ENCODE peak calls at places on chromosomes 12 and 14, in six cellular contexts. H is HFF-Myc; R is lower leg skin; F is skeletal muscle cell; Y is adrenal gland; W is CD8-positive, alpha-beta T cell. I is an unnamed sample.

GRCh38 chr14:75202671-75203070 is 26.3 kb upstream of the TMED10 start:
- DNase-seq in Y (no peak), H (no peak), F (no peak), R (no peak), W (no peak), I (no peak)

GRCh38 chr14:65916055-65916454 is 503.5 kb downstream of the FUT8 start:
- DNase-seq in F (no peak), W (no peak), R (no peak), H (no peak), Y (no peak), I (no peak)

GRCh38 chr12:120199595-120200306 is 1.2 kb downstream of the RPLP0 start:
- DNase-seq in F (peak), Y (peak), W (no peak), H (no peak), R (peak), I (peak)

GRCh38 chr12:117622087-117622486 is 260.7 kb upstream of the NOS1 start:
- DNase-seq in W (no peak), H (no peak), F (peak), Y (no peak), R (no peak), I (no peak)

GRCh38 chr12:122202017-122202416 is 1.5 kb upstream of the B3GNT4 start:
- DNase-seq in H (no peak), F (no peak), Y (no peak), W (no peak), R (no peak), I (no peak)

GRCh38 chr12:70196732-70197361 is 46.4 kb upstream of the CNOT2 start:
- DNase-seq in Y (no peak), F (peak), R (no peak), H (no peak), W (no peak), I (no peak)

GRCh38 chr12:31578632-31579031 is 12.3 kb downstream of the DENND5B start:
- DNase-seq in R (no peak), W (no peak), Y (peak), H (no peak), F (no peak), I (no peak)

GRCh38 chr12:51127050-51127729 is 43.8 kb upstream of the CSRNP2 start:
- DNase-seq in F (no peak), H (no peak), R (no peak), W (no peak), Y (no peak), I (no peak)

GRCh38 chr12:42729532-42729895 is 140.0 kb upstream of the PRICKLE1 start:
- DNase-seq in F (no peak), H (no peak), Y (no peak), W (no peak), R (no peak), I (no peak)

GRCh38 chr14:34387974-34388533 is 74.0 kb downstream of the SPTSSA start:
- DNase-seq in F (no peak), R (no peak), W (no peak), H (no peak), Y (no peak), I (no peak)

GRCh38 chr14:94904636-94905035 is 134.7 kb upstream of the GSC start:
- DNase-seq in F (no peak), Y (no peak), W (no peak), H (no peak), R (no peak), I (no peak)

GRCh38 chr14:29927596-29928341 is at the start of gene PRKD1:
- DNase-seq in F (no peak), Y (peak), W (no peak), R (no peak), H (no peak), I (no peak)

GRCh38 chr12:92255741-92256140 is 110.1 kb upstream of the BTG1 start:
- DNase-seq in Y (no peak), F (no peak), H (no peak), W (no peak), R (no peak), I (no peak)

GRCh38 chr12:92615703-92616102 is 87.1 kb upstream of the PLEKHG7 start:
- DNase-seq in H (no peak), R (no peak), W (no peak), Y (no peak), F (no peak), I (no peak)

GRCh38 chr12:31492599-31493196 is 98.2 kb downstream of the DENND5B start:
- DNase-seq in H (no peak), F (no peak), Y (no peak), R (no peak), W (no peak), I (no peak)

GRCh38 chr12:28963554-28963953 is 185.5 kb upstream of the FAR2 start:
- DNase-seq in R (no peak), Y (no peak), W (no peak), H (no peak), F (no peak), I (no peak)

GRCh38 chr12:55637467-55637866 is 775 bp downstream of the OR10P1 start:
- DNase-seq in H (no peak), R (no peak), F (no peak), W (peak), Y (no peak), I (no peak)

GRCh38 chr12:4178424-4179184 is 95.0 kb upstream of the CCND2 start:
- DNase-seq in R (no peak), F (no peak), H (no peak), W (no peak), Y (no peak), I (no peak)

GRCh38 chr14:74611672-74612345 is at the start of gene LTBP2:
- DNase-seq in F (no peak), W (peak), R (no peak), Y (no peak), H (no peak), I (no peak)

GRCh38 chr12:70774055-70774454 is 136.8 kb upstream of the PTPRB start:
- DNase-seq in H (no peak), Y (no peak), R (no peak), F (peak), W (no peak), I (no peak)

GRCh38 chr12:34294137-34294536 is 271.8 kb downstream of the ALG10 start:
- DNase-seq in Y (no peak), R (no peak), W (no peak), H (no peak), F (no peak), I (no peak)

GRCh38 chr14:64636208-64636979 is 67.8 kb upstream of the PLEKHG3 start:
- DNase-seq in F (no peak), R (peak), Y (peak), H (no peak), W (peak), I (no peak)

GRCh38 chr12:110741795-110742717 is 635 bp downstream of the PPP1CC start:
- DNase-seq in W (no peak), R (peak), H (no peak), F (no peak), Y (peak), I (no peak)

GRCh38 chr12:5173511-5174011 is 129.9 kb downstream of the KCNA5 start:
- DNase-seq in R (no peak), W (no peak), F (no peak), H (no peak), Y (no peak), I (no peak)

GRCh38 chr14:92443741-92444140 is 69.8 kb upstream of the RIN3 start:
- DNase-seq in F (no peak), W (no peak), R (no peak), H (no peak), Y (no peak), I (no peak)

GRCh38 chr12:67068204-67068731 is 200.9 kb upstream of the CAND1 start:
- DNase-seq in Y (no peak), R (no peak), W (no peak), F (no peak), H (no peak), I (no peak)

GRCh38 chr14:99636487-99636886 is 8.4 kb upstream of the HHIPL1 start:
- DNase-seq in R (no peak), Y (no peak), F (no peak), W (no peak), H (no peak), I (no peak)
- H3K4me3 ChIP-seq in R (no peak), Y (no peak), F (no peak), W (no peak), H (no peak), I (no peak)

DNA sequence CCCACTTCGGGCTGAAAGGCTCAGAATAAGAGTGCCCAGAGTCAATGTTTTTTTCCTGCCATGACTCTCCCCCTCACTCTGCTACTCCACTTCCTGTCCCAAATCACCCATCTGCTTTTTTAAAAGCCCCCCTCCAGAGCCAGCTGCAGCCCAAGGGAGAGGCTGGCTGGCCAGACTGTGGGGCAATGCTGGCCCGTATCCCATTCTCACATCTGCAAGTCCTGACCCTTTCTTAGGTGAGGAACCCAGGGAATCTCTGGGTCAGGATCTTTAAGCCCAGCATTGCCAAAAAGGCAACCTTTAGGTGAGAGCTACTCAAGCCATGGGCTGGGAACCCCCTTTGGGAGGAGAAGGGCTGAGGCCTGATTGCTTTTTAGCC is 1.7 kb upstream of the ITGA5 start:
- DNase-seq in Y (no peak), F (no peak), H (no peak), W (no peak), R (no peak), I (no peak)
- H3K4me3 ChIP-seq in Y (no peak), F (no peak), H (no peak), W (peak), R (no peak), I (no peak)

GRCh38 chr12:114450019-114450418 is 44.1 kb upstream of the TBX5 start:
- DNase-seq in R (no peak), H (no peak), F (no peak), W (no peak), Y (no peak), I (no peak)

GRCh38 chr12:114447274-114447716 is 41.4 kb upstream of the TBX5 start:
- DNase-seq in R (no peak), Y (no peak), W (no peak), F (no peak), H (no peak), I (no peak)

GRCh38 chr12:114445401-114446323 is 39.7 kb upstream of the TBX5 start:
- DNase-seq in Y (no peak), R (no peak), F (no peak), W (no peak), H (no peak), I (no peak)

GRCh38 chr12:114448618-114448933 is 42.6 kb upstream of the TBX5 start:
- DNase-seq in R (no peak), F (no peak), W (no peak), H (no peak), Y (no peak), I (no peak)

DNA sequence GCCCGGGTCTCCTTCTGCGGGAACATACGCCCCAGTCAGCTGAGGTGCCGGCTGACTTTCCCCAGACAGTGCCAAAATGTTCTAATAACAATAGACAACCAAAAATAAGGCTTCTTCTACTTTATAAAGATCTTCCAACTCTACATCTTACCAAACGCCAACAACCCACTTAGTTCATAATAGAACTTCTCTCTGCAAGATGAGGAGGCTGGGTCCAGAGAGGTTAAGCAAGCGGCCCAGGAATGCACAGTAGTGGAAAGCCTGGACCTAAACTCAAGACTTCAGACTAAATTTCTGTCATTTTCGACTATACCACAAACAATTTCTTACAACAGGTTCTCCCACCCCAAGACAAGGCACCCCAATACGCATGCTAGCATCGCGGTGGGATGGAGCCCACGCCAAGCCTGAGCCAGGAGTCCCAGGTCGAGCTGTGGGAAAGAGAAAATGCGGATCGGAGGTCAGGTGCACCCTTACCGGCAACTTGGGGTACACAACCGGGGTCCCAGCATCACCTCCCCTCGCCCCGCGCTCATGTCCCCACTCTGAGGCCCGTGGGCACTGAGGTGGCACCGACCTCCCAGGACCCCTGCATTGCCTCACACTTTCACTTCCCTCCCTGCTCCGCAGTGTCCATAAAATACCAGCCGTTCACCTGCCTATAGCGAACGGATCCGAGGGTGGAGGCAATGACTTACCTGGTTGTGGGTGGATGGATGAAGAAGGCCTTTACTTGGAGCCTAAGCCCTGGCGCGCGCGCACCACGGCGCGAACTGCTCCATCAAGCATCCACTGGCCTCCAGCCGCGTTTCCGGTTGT is 42.1 kb upstream of the TBX5 start:
- DNase-seq in H (no peak), W (no peak), R (no peak), F (no peak), Y (no peak), I (no peak)
- H3K4me3 ChIP-seq in H (no peak), W (no peak), R (no peak), F (no peak), Y (no peak), I (no peak)

GRCh38 chr14:59630281-59630963 is 53.8 kb upstream of the CCDC175 start:
- DNase-seq in R (no peak), H (no peak), W (no peak), F (no peak), Y (no peak), I (no peak)
- H3K4me3 ChIP-seq in R (no peak), H (no peak), W (no peak), F (peak), Y (no peak), I (no peak)

DNA sequence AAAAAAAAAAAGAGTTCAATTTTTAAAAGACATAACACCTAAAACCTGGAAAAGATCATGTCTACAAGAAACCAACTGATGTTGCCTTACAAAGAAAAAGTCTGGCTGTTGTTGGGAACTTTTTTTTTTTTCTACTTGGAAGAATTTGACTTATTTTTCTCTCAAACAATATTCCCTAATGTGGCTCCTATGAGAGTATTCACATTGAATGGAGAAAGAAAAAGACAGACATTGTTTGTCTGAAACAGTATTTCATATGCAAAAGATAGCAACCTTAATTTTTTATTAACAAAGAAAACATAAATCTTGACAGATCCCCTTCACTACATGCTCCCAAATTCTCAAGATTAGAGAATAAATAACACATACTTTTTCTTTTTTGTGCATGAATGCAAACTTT is 5.0 kb upstream of the OTX2 start:
- DNase-seq in W (no peak), Y (no peak), R (no peak), H (no peak), F (no peak), I (no peak)
- H3K4me3 ChIP-seq in W (no peak), Y (no peak), R (no peak), H (no peak), F (no peak), I (no peak)

I was measured in AG09309.